ENCODE peak calls at places on chromosomes 7 and 10, in four cellular contexts. S is iPS DF 6.9, G is mammary epithelial cell, X is tibial artery. Y is an unnamed sample.

GRCh38 chr10:74598891-74599566 is 227.4 kb upstream of the KAT6B start:
- DNase-seq in S (no peak), G (no peak), X (no peak), Y (no peak)

GRCh38 chr10:8840356-8840755 is 785.9 kb downstream of the GATA3 start:
- DNase-seq in S (peak; percentile 16), X (no peak), G (no peak), Y (no peak)

GRCh38 chr10:131021246-131021895 is 290.1 kb downstream of the TCERG1L start:
- DNase-seq in X (no peak), G (no peak), S (no peak), Y (no peak)

GRCh38 chr7:135770139-135770710 is 21.6 kb upstream of the FAM180A start:
- DNase-seq in X (no peak), G (peak; percentile 13), S (no peak), Y (no peak)

GRCh38 chr7:151624246-151624928 is 104.7 kb upstream of the RHEB start:
- DNase-seq in G (no peak), S (no peak), X (no peak), Y (no peak)

GRCh38 chr10:32244011-32244410 is 102.9 kb downstream of the EPC1 start:
- DNase-seq in X (no peak), G (no peak), S (no peak), Y (no peak)

GRCh38 chr7:94375167-94375566 is 19.5 kb upstream of the COL1A2 start:
- DNase-seq in G (no peak), S (no peak), X (peak; percentile 70), Y (peak; percentile 85)

GRCh38 chr10:48478980-48479811 is 125.7 kb downstream of the ARHGAP22 start:
- DNase-seq in S (no peak), X (no peak), G (no peak), Y (no peak)

GRCh38 chr7:101941481-101942383 is 124.3 kb downstream of the CUX1 start:
- DNase-seq in X (no peak), S (no peak), G (peak; percentile 96), Y (peak; percentile 40)

GRCh38 chr10:69090687-69091450 is 3.0 kb downstream of the SRGN start:
- DNase-seq in X (no peak), S (no peak), G (peak; percentile 34), Y (no peak)

GRCh38 chr7:36726311-36726710 is 2.0 kb upstream of the AOAH start:
- DNase-seq in G (no peak), S (no peak), X (no peak), Y (no peak)

GRCh38 chr7:41459183-41459582 is 243.7 kb downstream of the INHBA start:
- DNase-seq in S (no peak), X (no peak), G (no peak), Y (no peak)

GRCh38 chr7:80224416-80224815 is 89.8 kb downstream of the GNAI1 start:
- DNase-seq in G (no peak), S (no peak), X (no peak), Y (no peak)

GRCh38 chr10:4100324-4100826 is 315.4 kb upstream of the KLF6 start:
- DNase-seq in X (no peak), G (no peak), S (no peak), Y (no peak)

GRCh38 chr10:12181065-12181775 is 14.5 kb downstream of the NUDT5 start:
- DNase-seq in G (no peak), S (no peak), X (no peak), Y (peak; percentile 19)

GRCh38 chr7:112735261-112735660 is 54.9 kb downstream of the TMEM168 start:
- DNase-seq in S (no peak), G (no peak), X (no peak), Y (peak; percentile 13)

GRCh38 chr7:30226593-30227268 is 57.7 kb upstream of the ZNRF2 start:
- DNase-seq in G (peak; percentile 59), X (no peak), S (peak; percentile 29), Y (no peak)

GRCh38 chr7:22275574-22276150 is 81.3 kb downstream of the RAPGEF5 start:
- DNase-seq in G (no peak), S (no peak), X (no peak), Y (no peak)

GRCh38 chr10:116444527-116445142 is 17.0 kb downstream of the PNLIPRP3 start:
- DNase-seq in G (no peak), S (peak; percentile 39), X (no peak), Y (peak; percentile 8)

GRCh38 chr7:3217166-3217565 is 83.9 kb upstream of the SDK1 start:
- DNase-seq in S (no peak), G (no peak), X (no peak), Y (no peak)

GRCh38 chr7:108417144-108417543 is 39.1 kb downstream of the NRCAM start:
- DNase-seq in X (no peak), S (no peak), G (no peak), Y (no peak)

GRCh38 chr7:108413782-108414492 is 42.3 kb downstream of the NRCAM start:
- DNase-seq in X (no peak), G (peak; percentile 62), S (no peak), Y (peak; percentile 57)

GRCh38 chr7:108417926-108418325 is 38.3 kb downstream of the NRCAM start:
- DNase-seq in S (no peak), X (no peak), G (no peak), Y (no peak)

GRCh38 chr7:108413337-108413736 is 42.9 kb downstream of the NRCAM start:
- DNase-seq in S (no peak), G (no peak), X (no peak), Y (no peak)

DNA sequence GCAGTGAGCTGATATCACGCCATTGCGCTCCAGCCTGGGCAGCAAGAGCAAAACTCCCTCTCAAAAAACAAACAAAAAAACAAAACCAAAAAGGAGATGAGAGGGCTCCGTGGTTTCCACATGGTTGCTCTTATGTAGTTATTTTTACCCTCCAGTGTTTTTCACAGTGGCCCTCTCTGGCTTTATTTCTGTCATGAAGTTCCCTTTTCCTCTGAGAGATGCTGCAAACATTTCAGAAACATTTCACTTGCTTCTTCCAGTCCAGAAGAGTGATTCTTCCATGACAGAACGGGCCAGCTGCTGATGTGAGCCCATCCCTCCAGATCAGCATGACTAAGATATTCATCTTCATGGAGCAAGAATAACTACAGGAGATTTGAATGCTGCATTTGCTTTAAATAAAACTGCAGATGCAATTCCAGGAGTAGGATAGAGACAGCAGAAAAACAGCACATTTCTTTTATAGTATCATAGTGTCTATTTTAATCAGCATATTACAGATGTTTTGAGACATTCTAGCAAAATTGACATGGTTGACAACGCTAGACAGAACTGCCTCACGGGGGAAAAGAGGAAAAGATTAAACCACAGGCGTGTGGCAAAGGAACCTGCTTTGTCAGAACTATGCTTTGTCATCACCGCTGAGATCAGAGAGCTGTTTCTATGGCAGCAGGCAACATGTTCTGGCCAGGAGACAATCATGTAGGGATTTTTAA is 40.3 kb downstream of the NRCAM start:
- DNase-seq in S (no peak), X (no peak), G (peak; percentile 81), Y (peak; percentile 62)
- H3K4me3 ChIP-seq in S (no peak overlapping the region), X (no peak overlapping the region), G (no peak overlapping the region), Y (no peak overlapping the region)

GRCh38 chr10:132194726-132195125 is 8.0 kb downstream of the DPYSL4 start:
- DNase-seq in G (no peak), X (no peak), S (no peak), Y (no peak)

GRCh38 chr10:132198068-132198370 is 11.3 kb downstream of the DPYSL4 start:
- DNase-seq in S (no peak), G (no peak), X (no peak), Y (no peak)

GRCh38 chr10:132197271-132198067 is 10.7 kb downstream of the DPYSL4 start:
- DNase-seq in S (no peak), X (no peak), G (no peak), Y (no peak)

GRCh38 chr10:132195366-132196075 is 8.8 kb downstream of the DPYSL4 start:
- DNase-seq in X (no peak), G (no peak), S (no peak), Y (no peak)

GRCh38 chr10:132196178-132197113 is 9.7 kb downstream of the DPYSL4 start:
- DNase-seq in X (no peak), G (no peak), S (no peak), Y (no peak)
- H3K4me3 ChIP-seq in X (no peak overlapping the region), G (no peak overlapping the region), S (no peak overlapping the region), Y (no peak overlapping the region)

DNA sequence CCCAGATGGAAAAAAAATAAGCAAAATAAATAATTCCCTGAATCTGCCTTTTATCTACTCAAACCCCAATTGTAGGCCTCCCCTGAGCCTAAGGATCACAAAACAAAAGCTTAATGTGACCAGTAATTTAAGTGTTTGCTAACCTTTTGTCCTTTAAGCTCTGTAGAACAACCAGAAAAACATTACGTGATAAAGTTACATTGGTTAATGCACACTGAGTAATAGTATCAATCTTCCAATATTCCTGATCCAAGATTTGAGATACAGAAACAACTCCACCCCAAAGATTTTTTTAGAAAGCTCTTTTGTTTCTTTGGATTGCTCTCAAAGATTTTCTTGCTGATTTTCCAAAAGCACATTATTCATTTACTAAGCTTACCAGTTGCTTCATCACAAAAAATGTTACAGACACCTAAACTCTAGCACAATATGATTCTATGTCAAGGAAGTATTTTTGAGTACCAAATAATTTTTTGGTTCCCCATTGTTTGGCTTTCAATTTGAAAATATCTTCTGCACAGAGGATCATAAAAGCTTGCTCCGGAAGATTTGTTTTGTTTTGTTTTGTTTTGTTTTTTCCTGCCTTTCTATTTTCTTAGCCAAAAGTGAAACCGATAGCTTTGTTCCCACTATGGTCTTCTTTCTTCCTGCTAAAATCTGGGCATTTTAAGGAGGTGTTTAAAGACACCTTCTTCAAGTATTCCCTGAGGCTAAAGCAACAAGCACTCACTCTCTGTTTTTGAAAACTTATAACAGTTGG is 54.2 kb downstream of the TRIL start:
- DNase-seq in S (no peak), X (no peak), G (no peak), Y (no peak)
- H3K4me3 ChIP-seq in S (no peak overlapping the region), X (no peak overlapping the region), G (no peak overlapping the region), Y (peak overlapping the region; percentile 7)

DNA sequence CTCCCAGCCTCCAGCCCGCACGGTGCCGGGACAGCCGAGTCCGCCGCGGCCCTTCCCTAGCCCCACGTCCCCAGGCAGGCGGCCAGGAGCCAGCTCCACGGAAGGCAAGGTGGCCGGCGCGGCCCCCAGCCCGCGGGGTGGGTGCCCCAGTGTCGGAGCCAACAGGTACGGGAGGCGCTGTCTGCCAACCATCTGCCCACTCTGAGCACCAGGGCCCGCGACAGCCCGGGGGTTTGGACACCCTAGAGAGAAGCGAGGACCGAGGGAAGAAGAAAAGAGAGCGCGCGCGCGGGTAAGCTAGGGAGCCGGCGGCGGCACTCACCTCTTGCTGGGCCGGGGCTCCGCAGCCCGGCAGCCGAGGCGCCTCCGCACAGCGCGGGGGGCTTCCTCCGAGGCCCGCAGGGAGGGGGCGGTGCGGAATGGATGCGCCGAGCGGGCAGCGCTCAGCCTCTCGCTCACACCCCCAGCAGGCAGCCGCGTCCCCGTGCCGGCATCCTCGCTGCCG is 75.7 kb downstream of the CALN1 start:
- DNase-seq in S (no peak), X (no peak), G (no peak), Y (no peak)
- H3K4me3 ChIP-seq in S (peak overlapping the region; percentile 66), X (no peak overlapping the region), G (no peak overlapping the region), Y (no peak overlapping the region)

GRCh38 chr10:6006991-6007390 is 29.6 kb upstream of the IL15RA start:
- DNase-seq in X (no peak), S (no peak), G (no peak), Y (no peak)

GRCh38 chr10:6010569-6010968 is 33.2 kb upstream of the IL15RA start:
- DNase-seq in G (no peak), S (no peak), X (no peak), Y (no peak)

GRCh38 chr10:6008497-6009142 is 31.3 kb upstream of the IL15RA start:
- DNase-seq in G (no peak), X (no peak), S (no peak), Y (no peak)

GRCh38 chr10:6009961-6010360 is 32.6 kb upstream of the IL15RA start:
- DNase-seq in G (no peak), S (no peak), X (no peak), Y (no peak)

GRCh38 chr10:6009159-6009558 is 31.8 kb upstream of the IL15RA start:
- DNase-seq in X (no peak), G (peak; percentile 27), S (no peak), Y (no peak)
- H3K4me3 ChIP-seq in X (peak overlapping the region; percentile 31), G (no peak overlapping the region), S (no peak overlapping the region), Y (no peak overlapping the region)